ENCODE peak calls at places on chromosomes 7 and 10, in five cellular contexts. D is SK-N-SH, Z is K562, R is HEK293T, Q is GM12878. U is an unnamed sample.

GRCh38 chr10:129854796-129855705 is 109.0 kb downstream of the EBF3 start:
- DNase-seq in D (no peak), Q (no peak), R (no peak), Z (no peak), U (no peak)

GRCh38 chr7:123783820-123784219 is 35.0 kb upstream of the WASL start:
- DNase-seq in Q (no peak), R (no peak), Z (no peak), D (no peak), U (no peak)

GRCh38 chr10:19713800-19714525 is 102.3 kb upstream of the PLXDC2 start:
- DNase-seq in D (no peak), Z (peak; percentile 36), Q (no peak), R (no peak), U (no peak)

GRCh38 chr7:132709971-132710567 is 133.8 kb upstream of the PLXNA4 start:
- DNase-seq in Z (peak; percentile 47), D (no peak), R (peak; percentile 27), Q (no peak), U (peak; percentile 10)

GRCh38 chr10:15141136-15142067 is 27.1 kb downstream of the NMT2 start:
- DNase-seq in Z (no peak), R (no peak), D (no peak), Q (peak; percentile 85), U (peak; percentile 20)

GRCh38 chr10:74058658-74059057 is 60.7 kb downstream of the VCL start:
- DNase-seq in D (no peak), Z (peak; percentile 61), Q (no peak), R (no peak), U (peak; percentile 37)

GRCh38 chr7:150988230-150989226 is 2.3 kb upstream of the NOS3 start:
- DNase-seq in Z (peak; percentile 91), D (peak; percentile 95), R (peak; percentile 93), Q (no peak), U (no peak)

GRCh38 chr10:123704812-123705211 is 38.7 kb downstream of the GPR26 start:
- DNase-seq in R (no peak), Q (no peak), D (no peak), Z (no peak), U (no peak)

GRCh38 chr7:136919820-136920219 is 51.4 kb downstream of the CHRM2 start:
- DNase-seq in D (no peak), R (no peak), Q (no peak), Z (no peak), U (no peak)

GRCh38 chr7:81632418-81632817 is 137.4 kb downstream of the HGF start:
- DNase-seq in Q (no peak), D (no peak), R (no peak), Z (no peak), U (no peak)

GRCh38 chr7:81637527-81637926 is 132.3 kb downstream of the HGF start:
- DNase-seq in D (no peak), Q (no peak), R (no peak), Z (no peak), U (no peak)

GRCh38 chr7:81641873-81642272 is 128.0 kb downstream of the HGF start:
- DNase-seq in R (no peak), Z (no peak), D (no peak), Q (peak; percentile 19), U (no peak)

DNA sequence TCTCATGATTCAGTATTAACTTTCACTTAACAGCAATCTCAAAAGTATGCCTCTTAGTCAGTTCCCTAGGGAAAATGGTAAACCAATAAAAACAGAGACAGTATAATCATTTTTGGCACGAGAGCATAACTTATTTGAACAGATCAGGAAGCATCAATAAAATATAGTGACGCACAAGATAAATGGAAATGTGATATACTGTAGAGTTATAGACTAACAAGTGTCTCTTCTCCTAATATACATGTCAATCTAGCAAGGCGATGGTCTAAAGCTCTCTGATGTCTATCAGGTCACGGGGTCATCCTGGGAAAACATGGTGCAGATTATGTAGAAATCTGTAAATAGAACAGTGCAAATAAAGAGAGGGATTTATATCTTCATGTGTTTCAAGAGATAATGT is 131.6 kb downstream of the HGF start:
- DNase-seq in Q (no peak), D (no peak), Z (no peak), R (peak; percentile 6), U (peak; percentile 29)
- TF ChIP-seq FOXM1 in Q (no peak), D (peak; percentile 32), Z (no peak), R (no peak), U (no peak)

DNA sequence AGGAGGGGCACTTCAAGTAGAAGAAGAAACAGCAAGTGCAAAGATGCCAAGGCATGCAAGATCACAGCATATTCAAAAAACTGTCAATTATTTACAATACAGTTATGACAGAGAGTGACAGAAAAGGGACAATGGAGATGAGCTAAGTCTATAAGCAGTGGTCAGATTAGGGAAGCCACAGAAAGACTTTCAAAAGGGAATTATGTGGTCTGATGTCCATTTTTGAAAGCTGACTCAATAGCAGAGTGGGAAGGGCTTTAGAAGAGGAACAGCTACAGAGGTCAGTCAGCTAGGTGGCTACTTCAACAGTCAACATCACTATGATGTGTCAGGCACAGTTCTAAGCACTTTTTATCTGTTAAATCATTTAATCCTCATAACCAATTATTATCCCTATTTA is 45.2 kb upstream of the SPOCK2 start:
- DNase-seq in R (no peak), Z (peak; percentile 16), D (no peak), Q (peak; percentile 92), U (peak; percentile 18)
- TF ChIP-seq FOXM1 in R (no peak), Z (no peak), D (no peak), Q (peak; percentile 86), U (no peak)

GRCh38 chr7:66867198-66867790 is 53.7 kb upstream of the TMEM248 start:
- DNase-seq in R (no peak), Q (no peak), Z (no peak), D (no peak), U (peak; percentile 11)
- TF ChIP-seq FOXM1 in R (no peak), Q (no peak), Z (no peak), D (no peak), U (no peak)

GRCh38 chr7:128420773-128421172 is 11.0 kb upstream of the IMPDH1 start:
- DNase-seq in Z (no peak), R (no peak), D (no peak), Q (no peak), U (no peak)
- TF ChIP-seq FOXM1 in Z (no peak), R (no peak), D (no peak), Q (no peak), U (no peak)

GRCh38 chr7:17298840-17299476 is 506 bp downstream of the AHR start:
- DNase-seq in Q (no peak), R (peak; percentile 33), Z (no peak), D (peak; percentile 35), U (no peak)
- TF ChIP-seq FOXM1 in Q (no peak), R (no peak), Z (no peak), D (no peak), U (no peak)